ENCODE peak calls at places on chromosome 5, in ten cellular contexts. V, T, P, U, K, G, Z, I, A and B are unnamed samples.

GRCh38 chr5:109939109-109939682 is 249.5 kb downstream of the MAN2A1 start:
- DNase-seq in V (no peak), T (peak; percentile 20), P (no peak), U (no peak), K (no peak), G (peak; percentile 90), Z (no peak), I (no peak), A (no peak), B (no peak)

GRCh38 chr5:143154495-143155375 is 248.8 kb downstream of the NR3C1 start:
- DNase-seq in V (no peak), T (peak; percentile 55), P (no peak), U (no peak), K (no peak), G (peak; percentile 31), Z (no peak), I (no peak), A (no peak), B (no peak)

GRCh38 chr5:180332051-180332517 is 21.1 kb downstream of the GFPT2 start:
- DNase-seq in V (no peak), T (no peak), P (no peak), U (no peak), K (no peak), G (peak; percentile 64), Z (no peak), I (no peak), A (no peak), B (no peak)

GRCh38 chr5:148884339-148885020 is 58.1 kb downstream of the ADRB2 start:
- DNase-seq in V (no peak), T (no peak), P (no peak), U (no peak), K (no peak), G (no peak), Z (no peak), I (no peak), A (no peak), B (no peak)

GRCh38 chr5:178990491-178990890 is 4.6 kb downstream of the GRM6 start:
- DNase-seq in V (no peak), T (no peak), P (no peak), U (no peak), K (no peak), G (no peak), Z (no peak), I (no peak), A (no peak), B (no peak)

GRCh38 chr5:139635606-139636206 is 12.4 kb upstream of the CXXC5 start:
- DNase-seq in V (peak; percentile 90), T (peak; percentile 65), P (no peak), U (peak; percentile 87), K (peak; percentile 88), G (peak; percentile 95), Z (no peak), I (peak; percentile 87), A (no peak), B (peak; percentile 85)

GRCh38 chr5:78734094-78734845 is 85.7 kb upstream of the LHFPL2 start:
- DNase-seq in V (no peak), T (no peak), P (no peak), U (no peak), K (no peak), G (no peak), Z (no peak), I (no peak), A (no peak), B (no peak)

GRCh38 chr5:22780756-22781155 is 72.4 kb downstream of the CDH12 start:
- DNase-seq in V (no peak), T (no peak), P (no peak), U (no peak), K (no peak), G (no peak), Z (no peak), I (no peak), A (no peak), B (no peak)

GRCh38 chr5:134288610-134289009 is 62.7 kb upstream of the PPP2CA start:
- DNase-seq in V (no peak), T (no peak), P (no peak), U (no peak), K (no peak), G (no peak), Z (no peak), I (no peak), A (no peak), B (no peak)

GRCh38 chr5:133456933-133457402 is 155.4 kb downstream of the FSTL4 start:
- DNase-seq in V (no peak), T (peak; percentile 40), P (no peak), U (no peak), K (no peak), G (no peak), Z (no peak), I (no peak), A (no peak), B (no peak)

GRCh38 chr5:88885043-88885442 is 2.1 kb upstream of the MEF2C start:
- DNase-seq in V (no peak), T (no peak), P (no peak), U (no peak), K (no peak), G (no peak), Z (no peak), I (no peak), A (no peak), B (no peak)
- H3K27ac ChIP-seq in V (peak overlapping the region; percentile 95), T (no peak overlapping the region), P (no peak overlapping the region), U (peak overlapping the region; percentile 89), K (peak overlapping the region; percentile 77), G (no peak overlapping the region), Z (no peak overlapping the region), I (peak overlapping the region; percentile 93), A (no peak overlapping the region), B (peak overlapping the region; percentile 94)

GRCh38 chr5:150163035-150163434 is 3.5 kb upstream of the CDX1 start:
- DNase-seq in V (no peak), T (no peak), P (no peak), U (no peak), K (no peak), G (no peak), Z (no peak), I (no peak), A (no peak), B (no peak)

GRCh38 chr5:150159741-150160179 is 4.1 kb upstream of the PDGFRB start:
- DNase-seq in V (peak; percentile 83), T (no peak), P (no peak), U (no peak), K (peak; percentile 84), G (peak; percentile 91), Z (no peak), I (peak; percentile 59), A (no peak), B (peak; percentile 72)

GRCh38 chr5:150160448-150161069 is 4.9 kb upstream of the PDGFRB start:
- DNase-seq in V (no peak), T (no peak), P (no peak), U (no peak), K (no peak), G (peak; percentile 52), Z (no peak), I (no peak), A (no peak), B (peak; percentile 12)

GRCh38 chr5:150162142-150162513 is 4.5 kb upstream of the CDX1 start:
- DNase-seq in V (no peak), T (no peak), P (no peak), U (peak; percentile 88), K (no peak), G (no peak), Z (no peak), I (no peak), A (no peak), B (no peak)

DNA sequence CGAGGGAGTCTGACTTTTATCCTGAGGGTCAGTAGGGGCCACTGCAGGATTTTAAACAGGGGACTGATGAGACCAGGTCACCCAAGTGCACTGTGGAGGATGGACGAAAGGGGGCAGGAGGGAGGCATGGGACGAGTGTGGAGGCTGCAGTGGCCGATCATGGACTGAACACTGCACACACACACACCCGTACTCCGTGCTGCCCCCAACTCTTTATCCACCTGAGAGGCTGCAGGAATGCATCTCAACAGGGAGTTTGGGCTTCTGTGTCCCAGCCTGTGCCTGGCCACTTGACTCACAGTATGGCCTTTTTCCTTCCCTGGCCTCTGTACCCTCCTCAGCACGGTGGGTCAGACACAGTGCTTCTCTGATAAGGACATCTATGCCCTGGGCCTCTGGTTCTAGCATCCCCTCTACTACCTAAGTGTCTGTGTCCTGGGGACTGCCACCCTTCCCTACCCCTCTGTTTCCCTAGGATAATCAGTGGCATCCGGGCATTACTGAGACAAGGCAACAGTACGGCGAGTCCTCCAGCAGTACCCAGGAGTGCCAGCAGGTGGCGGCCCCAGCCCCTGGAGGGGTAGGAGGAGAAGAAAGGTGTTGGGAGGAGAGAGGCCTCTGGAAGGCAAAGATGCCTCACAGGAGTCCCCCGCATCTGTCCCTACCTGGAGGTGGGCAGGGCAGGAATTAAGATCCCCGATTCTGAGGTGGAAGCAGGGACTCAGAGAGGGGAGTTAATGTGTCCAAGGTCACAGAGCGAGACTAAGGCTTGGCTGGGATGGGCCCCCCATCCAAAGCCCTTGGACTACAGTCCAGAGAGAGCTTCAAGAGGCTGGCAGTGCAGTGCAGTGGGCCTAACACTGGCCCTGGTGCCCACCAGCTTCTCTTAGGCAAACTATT is 5.1 kb upstream of the CDX1 start:
- DNase-seq in V (peak; percentile 93), T (peak; percentile 55), P (peak; percentile 63), U (peak; percentile 95), K (peak; percentile 83), G (peak; percentile 82), Z (peak; percentile 74), I (peak; percentile 88), A (peak; percentile 79), B (peak; percentile 86)
- H3K27ac ChIP-seq in V (peak overlapping the region; percentile 98), T (no peak overlapping the region), P (no peak overlapping the region), U (peak overlapping the region; percentile 87), K (no peak overlapping the region), G (no peak overlapping the region), Z (no peak overlapping the region), I (peak overlapping the region; percentile 98), A (no peak overlapping the region), B (peak overlapping the region; percentile 89)

GRCh38 chr5:38871211-38871610 is 25.4 kb downstream of the OSMR start:
- DNase-seq in V (no peak), T (peak; percentile 54), P (no peak), U (no peak), K (no peak), G (peak; percentile 52), Z (no peak), I (no peak), A (no peak), B (no peak)
- H3K27ac ChIP-seq in V (peak overlapping the region; percentile 48), T (peak overlapping the region; percentile 99), P (no peak overlapping the region), U (peak overlapping the region; percentile 50), K (no peak overlapping the region), G (peak overlapping the region; percentile 46), Z (no peak overlapping the region), I (peak overlapping the region; percentile 20), A (no peak overlapping the region), B (no peak overlapping the region)

DNA sequence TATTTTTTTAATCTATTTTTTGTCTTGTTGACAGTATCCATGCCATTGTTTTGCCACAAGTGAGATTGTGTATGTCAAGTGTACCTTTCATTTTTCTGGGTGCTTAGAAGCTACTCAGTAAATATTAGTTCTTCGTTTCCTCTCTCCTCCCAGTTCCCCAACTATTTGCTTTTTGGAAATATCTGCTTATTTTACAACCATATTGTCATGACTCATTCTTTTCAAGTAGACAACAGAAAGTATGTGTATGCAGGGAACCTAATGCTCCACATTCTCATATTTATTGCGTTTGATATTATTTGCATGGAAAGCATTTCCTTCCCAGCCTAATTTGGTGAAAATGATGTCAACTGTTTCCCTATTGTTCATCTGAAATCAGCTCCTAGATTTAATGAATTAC is 483.7 kb upstream of the RIOK2 start:
- DNase-seq in V (no peak), T (no peak), P (no peak), U (no peak), K (no peak), G (no peak), Z (no peak), I (no peak), A (no peak), B (no peak)
- H3K27ac ChIP-seq in V (no peak overlapping the region), T (no peak overlapping the region), P (no peak overlapping the region), U (no peak overlapping the region), K (no peak overlapping the region), G (no peak overlapping the region), Z (no peak overlapping the region), I (no peak overlapping the region), A (no peak overlapping the region), B (no peak overlapping the region)